ENCODE peak calls at places on chromosomes 16 and 17, in four cellular contexts. One of them, this sample, is unnamed.

GRCh38 chr16:85416267-85417109 is 196.6 kb upstream of the GSE1 start:
- DNase-seq in heart right ventricle: peak; percentile 64
- DNase-seq in heart left ventricle: no peak
- DNase-seq in brain microvascular endothelial cell: no peak
- DNase-seq in this sample: peak; percentile 85

GRCh38 chr16:49588061-49588460 is 214.5 kb downstream of the C16orf78 start:
- DNase-seq in brain microvascular endothelial cell: no peak
- DNase-seq in heart left ventricle: no peak
- DNase-seq in heart right ventricle: no peak
- DNase-seq in this sample: no peak

GRCh38 chr17:17382901-17383300 is 79.7 kb downstream of the NT5M start:
- DNase-seq in heart left ventricle: no peak
- DNase-seq in brain microvascular endothelial cell: no peak
- DNase-seq in heart right ventricle: no peak
- DNase-seq in this sample: no peak

GRCh38 chr16:70337814-70338213 is 8.9 kb upstream of the DDX19A start:
- DNase-seq in brain microvascular endothelial cell: no peak
- DNase-seq in heart right ventricle: no peak
- DNase-seq in heart left ventricle: no peak
- DNase-seq in this sample: no peak

GRCh38 chr17:73719588-73720071 is 75.4 kb upstream of the SDK2 start:
- DNase-seq in brain microvascular endothelial cell: no peak
- DNase-seq in heart right ventricle: peak; percentile 55
- DNase-seq in heart left ventricle: peak; percentile 45
- DNase-seq in this sample: no peak

GRCh38 chr17:43438626-43439529 is 40.1 kb downstream of the ARL4D start:
- DNase-seq in brain microvascular endothelial cell: no peak
- DNase-seq in heart right ventricle: no peak
- DNase-seq in heart left ventricle: no peak
- DNase-seq in this sample: no peak

GRCh38 chr16:83728518-83728917 is 79.3 kb upstream of the HSBP1 start:
- DNase-seq in heart right ventricle: no peak
- DNase-seq in heart left ventricle: no peak
- DNase-seq in brain microvascular endothelial cell: peak; percentile 29
- DNase-seq in this sample: no peak

GRCh38 chr16:50861926-50862325 is 120.0 kb downstream of the CYLD start:
- DNase-seq in heart left ventricle: no peak
- DNase-seq in brain microvascular endothelial cell: peak; percentile 68
- DNase-seq in heart right ventricle: no peak
- DNase-seq in this sample: no peak

GRCh38 chr16:88992351-88993005 is 15.5 kb upstream of the CBFA2T3 start:
- DNase-seq in brain microvascular endothelial cell: no peak
- DNase-seq in heart left ventricle: no peak
- DNase-seq in heart right ventricle: no peak
- DNase-seq in this sample: no peak

GRCh38 chr17:7915611-7916382 is at the start of gene RNF227:
- DNase-seq in brain microvascular endothelial cell: peak; percentile 94
- DNase-seq in heart left ventricle: peak; percentile 92
- DNase-seq in heart right ventricle: peak; percentile 91
- DNase-seq in this sample: peak; percentile 75

GRCh38 chr17:79803997-79804855 is 7.3 kb upstream of the CBX8 start:
- DNase-seq in brain microvascular endothelial cell: no peak
- DNase-seq in heart right ventricle: no peak
- DNase-seq in heart left ventricle: no peak
- DNase-seq in this sample: no peak

GRCh38 chr17:17741346-17742023 is 60.2 kb downstream of the RAI1 start:
- DNase-seq in heart left ventricle: no peak
- DNase-seq in brain microvascular endothelial cell: no peak
- DNase-seq in heart right ventricle: no peak
- DNase-seq in this sample: no peak

GRCh38 chr17:57278740-57279387 is 22.5 kb downstream of the MSI2 start:
- DNase-seq in heart left ventricle: no peak
- DNase-seq in brain microvascular endothelial cell: no peak
- DNase-seq in heart right ventricle: no peak
- DNase-seq in this sample: no peak

GRCh38 chr17:12756786-12757185 is 32.5 kb upstream of the ARHGAP44 start:
- DNase-seq in heart left ventricle: no peak
- DNase-seq in brain microvascular endothelial cell: peak; percentile 36
- DNase-seq in heart right ventricle: no peak
- DNase-seq in this sample: no peak

GRCh38 chr16:11793840-11794239 is 3.2 kb downstream of the ZC3H7A start:
- DNase-seq in brain microvascular endothelial cell: no peak
- DNase-seq in heart left ventricle: peak; percentile 39
- DNase-seq in heart right ventricle: peak; percentile 26
- DNase-seq in this sample: no peak

GRCh38 chr17:42112552-42113176 is at the start of gene DHX58:
- DNase-seq in heart right ventricle: peak; percentile 56
- DNase-seq in heart left ventricle: peak; percentile 71
- DNase-seq in brain microvascular endothelial cell: peak; percentile 79
- DNase-seq in this sample: peak; percentile 92

GRCh38 chr17:72297326-72298115 is 176.7 kb downstream of the SOX9 start:
- DNase-seq in brain microvascular endothelial cell: peak; percentile 60
- DNase-seq in heart right ventricle: peak; percentile 17
- DNase-seq in heart left ventricle: peak; percentile 41
- DNase-seq in this sample: no peak

GRCh38 chr17:40564195-40564882 is 933 bp downstream of the CCR7 start:
- DNase-seq in heart left ventricle: no peak
- DNase-seq in heart right ventricle: no peak
- DNase-seq in brain microvascular endothelial cell: no peak
- DNase-seq in this sample: no peak

GRCh38 chr17:4001048-4001590 is 36.9 kb upstream of the ATP2A3 start:
- DNase-seq in heart left ventricle: no peak
- DNase-seq in heart right ventricle: no peak
- DNase-seq in brain microvascular endothelial cell: no peak
- DNase-seq in this sample: no peak

GRCh38 chr16:89142474-89143197 is 28.9 kb upstream of the CDH15 start:
- DNase-seq in heart right ventricle: no peak
- DNase-seq in brain microvascular endothelial cell: no peak
- DNase-seq in heart left ventricle: no peak
- DNase-seq in this sample: no peak

GRCh38 chr16:83530293-83530692 is 277.5 kb upstream of the HSBP1 start:
- DNase-seq in heart left ventricle: no peak
- DNase-seq in heart right ventricle: no peak
- DNase-seq in brain microvascular endothelial cell: peak; percentile 42
- DNase-seq in this sample: no peak

GRCh38 chr17:16491131-16491702 is 776 bp downstream of the LRRC75A start:
- DNase-seq in heart left ventricle: no peak
- DNase-seq in brain microvascular endothelial cell: no peak
- DNase-seq in heart right ventricle: no peak
- DNase-seq in this sample: no peak

GRCh38 chr16:48113471-48113870 is 42.3 kb downstream of the ABCC12 start:
- DNase-seq in heart right ventricle: no peak
- DNase-seq in brain microvascular endothelial cell: no peak
- DNase-seq in heart left ventricle: no peak
- DNase-seq in this sample: no peak

GRCh38 chr17:6110592-6110991 is 40.4 kb downstream of the WSCD1 start:
- DNase-seq in heart left ventricle: no peak
- DNase-seq in heart right ventricle: no peak
- DNase-seq in brain microvascular endothelial cell: no peak
- DNase-seq in this sample: no peak

GRCh38 chr17:30035369-30035768 is 81.2 kb upstream of the NSRP1 start:
- DNase-seq in brain microvascular endothelial cell: no peak
- DNase-seq in heart left ventricle: no peak
- DNase-seq in heart right ventricle: no peak
- DNase-seq in this sample: no peak

GRCh38 chr17:18946536-18946935 is 5.4 kb upstream of the SLC5A10 start:
- DNase-seq in brain microvascular endothelial cell: no peak
- DNase-seq in heart right ventricle: no peak
- DNase-seq in heart left ventricle: no peak
- DNase-seq in this sample: no peak

GRCh38 chr16:55643161-55643970 is 12.4 kb upstream of the SLC6A2 start:
- DNase-seq in brain microvascular endothelial cell: no peak
- DNase-seq in heart right ventricle: no peak
- DNase-seq in heart left ventricle: no peak
- DNase-seq in this sample: no peak

GRCh38 chr17:40615295-40615988 is 32.2 kb downstream of the SMARCE1 start:
- DNase-seq in brain microvascular endothelial cell: peak; percentile 22
- DNase-seq in heart left ventricle: peak; percentile 39
- DNase-seq in heart right ventricle: peak; percentile 40
- DNase-seq in this sample: no peak

GRCh38 chr16:31699601-31700000 is 171.9 kb downstream of the AHSP start:
- DNase-seq in heart left ventricle: no peak
- DNase-seq in brain microvascular endothelial cell: no peak
- DNase-seq in heart right ventricle: no peak
- DNase-seq in this sample: no peak

GRCh38 chr17:27631409-27631755 is 394 bp downstream of the LGALS9 start:
- DNase-seq in brain microvascular endothelial cell: no peak
- DNase-seq in heart right ventricle: no peak
- DNase-seq in heart left ventricle: no peak
- DNase-seq in this sample: no peak

GRCh38 chr17:28916302-28916934 is 13.5 kb upstream of the DHRS13 start:
- DNase-seq in heart right ventricle: no peak
- DNase-seq in brain microvascular endothelial cell: no peak
- DNase-seq in heart left ventricle: no peak
- DNase-seq in this sample: no peak

GRCh38 chr17:28473542-28473941 is at the start of gene SLC13A2:
- DNase-seq in brain microvascular endothelial cell: no peak
- DNase-seq in heart left ventricle: no peak
- DNase-seq in heart right ventricle: no peak
- DNase-seq in this sample: no peak

GRCh38 chr17:13403982-13404931 is 197.5 kb downstream of the HS3ST3A1 start:
- DNase-seq in brain microvascular endothelial cell: no peak
- DNase-seq in heart left ventricle: no peak
- DNase-seq in heart right ventricle: no peak
- DNase-seq in this sample: no peak

GRCh38 chr17:13561606-13562270 is 40.0 kb downstream of the HS3ST3A1 start:
- DNase-seq in brain microvascular endothelial cell: no peak
- DNase-seq in heart left ventricle: no peak
- DNase-seq in heart right ventricle: no peak
- DNase-seq in this sample: no peak